ENCODE peak calls at places on chromosomes 11 and 22, in ten cellular contexts. G, O, T, S, C, R, K, P, N and D are unnamed samples.

GRCh38 chr11:74639533-74639932 is 47.2 kb downstream of the POLD3 start:
- DNase-seq in G (no peak), O (no peak), T (no peak), S (no peak), C (no peak), R (no peak), K (no peak), P (no peak), N (no peak), D (no peak)

GRCh38 chr11:91947215-91947614 is 277.4 kb upstream of the FAT3 start:
- DNase-seq in G (no peak), O (no peak), T (peak; percentile 62), S (no peak), C (no peak), R (no peak), K (peak; percentile 2), P (no peak), N (no peak), D (no peak)

GRCh38 chr11:10381730-10382129 is 73.3 kb upstream of the AMPD3 start:
- DNase-seq in G (no peak), O (no peak), T (no peak), S (no peak), C (no peak), R (no peak), K (peak; percentile 37), P (no peak), N (no peak), D (no peak)

GRCh38 chr11:6855971-6856542 is 6.8 kb upstream of the OR10A2 start:
- DNase-seq in G (no peak), O (no peak), T (no peak), S (no peak), C (no peak), R (no peak), K (peak; percentile 67), P (peak; percentile 30), N (no peak), D (no peak)

GRCh38 chr11:78991681-78992080 is 417.0 kb upstream of the NARS2 start:
- DNase-seq in G (no peak), O (no peak), T (no peak), S (no peak), C (no peak), R (no peak), K (no peak), P (no peak), N (no peak), D (no peak)

GRCh38 chr22:29427176-29427760 is 11.1 kb upstream of the RFPL1 start:
- DNase-seq in G (no peak), O (no peak), T (no peak), S (no peak), C (no peak), R (no peak), K (no peak), P (no peak), N (no peak), D (no peak)

GRCh38 chr11:8221025-8221723 is 42.5 kb downstream of the LMO1 start:
- DNase-seq in G (no peak), O (no peak), T (peak; percentile 34), S (no peak), C (no peak), R (no peak), K (no peak), P (no peak), N (no peak), D (no peak)

GRCh38 chr22:22180738-22181514 is 63.7 kb upstream of the VPREB1 start:
- DNase-seq in G (no peak), O (no peak), T (no peak), S (no peak), C (no peak), R (no peak), K (no peak), P (no peak), N (no peak), D (no peak)

GRCh38 chr22:17481424-17481823 is 81.9 kb upstream of the SLC25A18 start:
- DNase-seq in G (no peak), O (no peak), T (no peak), S (no peak), C (no peak), R (no peak), K (no peak), P (no peak), N (no peak), D (no peak)

GRCh38 chr11:464316-464715 is 14.2 kb downstream of the PTDSS2 start:
- DNase-seq in G (no peak), O (no peak), T (no peak), S (no peak), C (no peak), R (no peak), K (no peak), P (no peak), N (no peak), D (no peak)

DNA sequence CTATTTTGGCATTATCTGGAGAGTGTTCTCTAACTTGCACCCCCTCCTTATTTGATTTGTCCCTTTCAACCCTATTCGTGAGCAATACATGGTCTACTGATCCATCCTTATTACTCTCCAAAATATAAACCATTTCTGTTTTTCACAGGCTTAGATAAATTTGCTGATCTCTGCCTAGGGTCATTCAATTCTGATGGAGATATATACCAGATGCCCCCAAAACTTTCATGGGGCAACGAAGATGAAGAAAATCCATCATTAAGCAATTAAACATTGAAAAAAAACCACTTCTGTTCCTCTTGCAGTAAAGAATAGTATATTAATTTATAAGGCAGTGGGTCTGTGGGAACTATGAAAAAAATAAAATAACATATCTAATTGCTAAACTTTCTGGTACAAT is 313.4 kb downstream of the CASP12 start:
- DNase-seq in G (no peak), O (no peak), T (no peak), S (no peak), C (no peak), R (no peak), K (no peak), P (no peak), N (no peak), D (no peak)
- TF ChIP-seq CTCF in G (no peak), O (no peak), T (no peak), S (no peak), C (no peak), R (no peak), K (no peak), P (no peak), N (no peak), D (no peak)

DNA sequence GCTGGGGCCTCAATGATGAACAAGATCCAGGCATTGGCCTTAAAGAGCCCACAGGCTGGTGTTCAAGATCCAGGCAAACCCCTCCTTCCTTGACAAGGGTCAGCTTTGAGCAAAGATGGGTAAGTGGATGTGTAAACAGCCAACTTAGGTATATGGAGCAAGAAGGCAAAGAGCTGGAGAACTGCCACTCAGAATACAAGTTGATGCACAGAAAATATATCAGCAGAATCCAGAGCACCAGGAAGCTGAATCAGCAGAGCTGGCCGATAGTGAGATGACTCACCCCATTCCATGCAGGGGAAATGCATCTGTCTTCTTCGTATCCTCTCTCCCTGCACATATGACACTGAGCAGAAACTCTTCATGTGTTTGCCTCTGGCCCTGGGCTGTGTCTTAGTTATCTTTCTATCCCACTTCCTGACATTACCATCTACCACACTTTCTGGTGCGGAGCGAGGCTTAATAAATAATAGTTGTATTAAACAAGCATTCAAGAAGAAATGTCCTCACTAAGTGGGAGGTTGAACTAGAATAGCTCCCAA is 57.8 kb downstream of the ENDOD1 start:
- DNase-seq in G (peak; percentile 37), O (no peak), T (peak; percentile 80), S (no peak), C (no peak), R (no peak), K (peak; percentile 93), P (peak; percentile 71), N (no peak), D (peak; percentile 75)
- TF ChIP-seq POLR2A in G (no peak), O (no peak), T (no peak), S (no peak), C (no peak), R (no peak), K (no peak), P (no peak), N (no peak), D (no peak)

GRCh38 chr11:58829736-58830135 is 14.8 kb downstream of the GLYATL2 start:
- DNase-seq in G (no peak), O (no peak), T (no peak), S (no peak), C (no peak), R (no peak), K (peak; percentile 78), P (no peak), N (no peak), D (no peak)

GRCh38 chr11:58837707-58838388 is 6.7 kb downstream of the GLYATL2 start:
- DNase-seq in G (no peak), O (no peak), T (no peak), S (no peak), C (no peak), R (no peak), K (no peak), P (no peak), N (no peak), D (no peak)

GRCh38 chr11:58830693-58831301 is 13.7 kb downstream of the GLYATL2 start:
- DNase-seq in G (no peak), O (no peak), T (no peak), S (no peak), C (no peak), R (no peak), K (no peak), P (no peak), N (no peak), D (no peak)

DNA sequence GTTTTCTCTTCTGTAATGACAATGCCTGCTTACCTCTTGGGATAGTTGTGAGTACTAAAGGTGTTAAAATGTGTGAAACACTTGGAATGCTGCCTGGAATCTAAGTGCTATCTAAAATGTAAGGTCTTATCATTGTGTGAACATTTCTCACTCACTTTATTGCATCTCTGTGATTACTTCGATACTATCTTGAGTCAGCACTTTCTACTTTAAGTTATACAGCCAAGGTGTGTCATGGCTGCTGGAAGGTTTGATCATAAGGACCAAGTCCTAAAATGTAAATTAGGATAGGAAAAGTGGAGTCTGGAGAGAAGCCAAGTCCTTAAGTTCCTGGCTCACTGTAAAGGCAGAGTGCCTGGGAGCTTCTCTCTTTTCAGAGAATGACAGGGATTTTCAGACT is 12.3 kb downstream of the GLYATL2 start:
- DNase-seq in G (no peak), O (no peak), T (no peak), S (no peak), C (no peak), R (no peak), K (no peak), P (no peak), N (no peak), D (no peak)
- TF ChIP-seq CTCF in G (no peak), O (no peak), T (no peak), S (no peak), C (no peak), R (no peak), K (no peak), P (no peak), N (no peak), D (no peak)

DNA sequence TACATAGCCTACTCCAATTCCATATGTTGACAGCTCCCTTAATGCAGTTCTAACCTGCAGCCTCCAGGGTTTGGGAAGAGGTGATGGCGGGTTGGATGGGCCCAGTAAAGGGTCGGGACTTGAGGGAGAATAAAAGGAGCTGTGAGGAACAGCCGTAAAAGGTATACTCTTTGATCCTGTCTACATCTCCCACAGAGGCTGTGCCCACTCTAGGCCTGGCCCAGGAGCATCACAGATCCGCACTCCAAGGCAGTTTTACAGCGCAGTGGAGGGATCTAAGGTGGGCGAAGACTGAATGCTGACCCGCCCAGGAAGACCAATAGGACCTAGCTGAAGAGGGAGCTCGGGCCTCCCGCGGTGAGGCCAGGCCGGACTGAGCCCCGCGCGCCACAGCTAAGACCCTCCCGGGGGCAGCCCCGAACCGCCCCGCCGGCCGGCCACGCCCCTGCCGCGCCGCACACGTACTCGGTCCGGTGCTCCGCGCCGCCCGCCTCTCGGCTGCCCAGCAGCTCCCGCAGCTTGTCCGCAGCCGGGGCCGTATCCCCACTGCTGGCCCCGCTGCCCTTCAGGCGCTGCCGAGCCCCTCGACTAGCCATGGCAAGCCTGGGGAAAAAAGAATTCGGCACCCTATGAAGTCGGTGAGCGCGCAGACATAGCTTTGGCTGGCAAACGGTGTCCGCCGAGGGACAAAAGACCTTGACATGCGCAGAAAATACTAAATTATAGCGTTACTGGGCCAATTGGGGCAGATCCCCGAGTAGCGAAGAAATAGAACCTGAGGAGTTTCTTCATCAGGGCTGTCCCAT is at the start of gene ALG9:
- DNase-seq in G (peak; percentile 87), O (no peak), T (peak; percentile 90), S (peak; percentile 31), C (peak; percentile 78), R (peak; percentile 82), K (peak; percentile 82), P (peak; percentile 89), N (peak; percentile 77), D (peak; percentile 82)
- TF ChIP-seq POLR2A in G (no peak), O (no peak), T (no peak), S (no peak), C (no peak), R (peak; percentile 73), K (peak; percentile 20), P (no peak), N (no peak), D (peak; percentile 43)